ENCODE peak calls at places on chromosomes 5 and 9, in five cellular contexts. X is ovary, U is neural progenitor cell, L is ascending aorta, B is astrocyte. T is an unnamed sample.

GRCh38 chr9:28234899-28235277 is 661.6 kb upstream of the C9orf72 start:
- DNase-seq in X (no peak), U (no peak), L (no peak), B (peak; percentile 79), T (no peak)

GRCh38 chr9:83633676-83634075 is 10.7 kb downstream of the IDNK start:
- DNase-seq in X (no peak), U (no peak), L (no peak), B (no peak), T (no peak)

GRCh38 chr5:107337281-107337680 is 333.5 kb downstream of the EFNA5 start:
- DNase-seq in X (no peak), U (no peak), L (no peak), B (peak; percentile 20), T (no peak)

GRCh38 chr5:119966028-119966427 is 336.7 kb downstream of the FAM170A start:
- DNase-seq in X (no peak), U (no peak), L (no peak), B (no peak), T (no peak)

GRCh38 chr9:116087246-116087645 is 66.3 kb upstream of the PAPPA start:
- DNase-seq in X (no peak), U (peak; percentile 18), L (peak; percentile 19), B (peak; percentile 90), T (peak; percentile 2)

GRCh38 chr5:126676195-126676624 is 75.5 kb downstream of the PHAX start:
- DNase-seq in X (peak; percentile 19), U (peak; percentile 68), L (no peak), B (peak; percentile 35), T (no peak)

GRCh38 chr5:153496835-153497234 is 6.4 kb downstream of the GRIA1 start:
- DNase-seq in X (no peak), U (peak; percentile 39), L (no peak), B (no peak), T (no peak)

GRCh38 chr5:173232499-173233346 is 2.3 kb downstream of the NKX2-5 start:
- DNase-seq in X (no peak), U (peak; percentile 73), L (no peak), B (no peak), T (no peak)

GRCh38 chr5:5026407-5026780 is 113.7 kb upstream of the ADAMTS16 start:
- DNase-seq in X (no peak), U (no peak), L (no peak), B (no peak), T (no peak)

GRCh38 chr5:65883461-65883860 is 42.9 kb upstream of the ERBIN start:
- DNase-seq in X (no peak), U (no peak), L (no peak), B (no peak), T (no peak)

GRCh38 chr5:173242675-173243085 is 7.7 kb upstream of the NKX2-5 start:
- DNase-seq in X (no peak), U (peak; percentile 75), L (no peak), B (no peak), T (no peak)

GRCh38 chr5:59123595-59124561 is 541.0 kb downstream of the RAB3C start:
- DNase-seq in X (no peak), U (peak; percentile 11), L (no peak), B (no peak), T (no peak)

GRCh38 chr5:98769256-98770157 is 4.0 kb upstream of the RGMB start:
- DNase-seq in X (peak; percentile 20), U (peak; percentile 77), L (no peak), B (peak; percentile 67), T (no peak)

GRCh38 chr5:98765815-98766214 is 7.6 kb upstream of the RGMB start:
- DNase-seq in X (no peak), U (no peak), L (no peak), B (no peak), T (no peak)

GRCh38 chr5:98769006-98769255 is 4.5 kb upstream of the RGMB start:
- DNase-seq in X (peak; percentile 32), U (peak; percentile 91), L (no peak), B (no peak), T (no peak)

GRCh38 chr5:98768160-98769005 is 5.1 kb upstream of the RGMB start:
- DNase-seq in X (peak; percentile 39), U (peak; percentile 90), L (no peak), B (peak; percentile 44), T (no peak)

DNA sequence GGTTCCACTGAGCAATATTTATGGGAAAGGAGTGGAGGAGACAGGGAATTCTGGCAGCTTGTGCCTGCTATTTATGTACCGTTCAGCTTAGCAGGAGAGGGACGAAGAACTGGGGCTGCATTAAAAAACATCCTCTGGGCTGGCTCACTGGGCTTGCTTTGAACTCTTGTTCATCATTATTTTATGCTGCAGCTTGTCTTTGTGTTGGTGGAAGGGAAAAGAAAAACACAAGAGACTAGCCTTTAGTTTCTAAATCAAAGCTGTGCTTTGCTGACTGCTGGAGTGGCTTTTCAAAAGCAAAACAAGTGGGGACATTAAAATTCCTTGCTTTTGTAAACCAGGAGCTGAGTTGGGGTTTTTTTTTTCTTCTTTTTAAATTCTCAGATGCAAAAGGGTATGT is 5.9 kb upstream of the RGMB start:
- DNase-seq in X (no peak), U (peak; percentile 34), L (no peak), B (no peak), T (no peak)
- H3K4me3 ChIP-seq in X (no peak overlapping the region), U (peak overlapping the region; percentile 89), L (no peak overlapping the region), B (no peak overlapping the region), T (peak overlapping the region; percentile 81)

DNA sequence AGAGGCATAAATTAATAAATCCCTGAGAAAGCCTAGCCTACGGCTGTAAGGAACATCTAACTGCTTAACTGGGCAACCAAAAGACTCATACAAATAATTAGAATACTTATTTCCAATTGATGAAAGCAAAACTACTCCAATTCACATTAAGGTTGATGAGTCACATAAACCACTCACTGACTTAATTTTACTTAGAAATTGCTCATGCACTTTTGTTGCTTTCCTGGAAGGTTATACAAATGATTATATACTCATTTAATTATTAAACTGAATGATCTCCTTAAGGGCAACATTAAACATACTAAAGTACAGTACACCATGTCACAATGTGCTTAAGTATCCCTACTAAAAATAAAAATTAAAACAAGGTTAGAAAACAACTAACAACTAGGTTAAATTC is 101.8 kb downstream of the NFIB start:
- DNase-seq in X (no peak), U (no peak), L (no peak), B (peak; percentile 83), T (no peak)
- H3K4me1 ChIP-seq in X (peaks cover 2% of the 10 kb centered on the region), U (peaks cover 4% of the 10 kb centered on the region), L (no peaks in the 10 kb centered on the region), B (peaks cover 24% of the 10 kb centered on the region), T (peaks cover 21% of the 10 kb centered on the region)

DNA sequence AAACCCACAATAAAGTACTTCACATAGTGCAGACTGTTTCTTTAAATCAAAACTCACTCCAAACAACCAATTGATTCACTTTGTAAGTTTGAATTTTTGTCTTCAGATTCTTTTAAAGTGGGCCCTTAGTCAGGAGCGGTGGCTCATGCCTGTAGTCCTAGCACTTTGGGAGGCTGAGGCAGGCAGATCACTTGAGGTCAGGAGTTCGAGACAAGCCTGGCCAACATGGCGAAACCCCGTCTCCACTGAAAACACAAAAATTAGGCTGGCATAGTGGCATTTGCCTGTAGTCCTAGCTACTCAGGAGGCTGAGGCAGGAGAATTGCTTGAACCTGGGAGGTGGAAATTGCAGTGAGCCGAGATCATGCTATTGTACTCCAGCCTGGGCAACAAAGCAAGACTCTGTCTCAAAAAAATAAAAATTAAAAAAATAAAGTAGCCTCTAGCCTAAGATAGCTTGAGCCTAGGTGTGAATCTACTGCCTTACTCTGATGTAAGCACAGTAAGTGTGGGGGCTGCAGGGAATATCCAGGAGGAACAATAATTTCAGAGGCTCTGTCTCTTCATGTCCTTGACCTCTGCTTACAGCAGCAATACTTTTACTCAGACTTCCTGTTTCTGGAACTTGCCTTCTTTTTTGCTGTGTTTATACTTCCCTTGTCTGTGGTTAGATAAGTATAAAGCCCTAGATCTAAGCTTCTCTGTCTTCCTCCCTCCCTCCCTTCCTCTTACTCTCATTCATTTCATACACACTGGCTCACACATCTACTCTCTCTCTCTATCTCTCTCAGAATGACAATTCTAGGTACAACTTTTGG is at the start of gene IL7R:
- DNase-seq in X (no peak), U (no peak), L (no peak), B (peak; percentile 67), T (no peak)
- H3K4me3 ChIP-seq in X (no peak within 1 kb of the TSS), U (no peak within 1 kb of the TSS), L (no peak within 1 kb of the TSS), B (peak within 1 kb of the TSS; percentile 19), T (peak within 1 kb of the TSS; percentile 25)

GRCh38 chr5:132100672-132101261 is 27.2 kb downstream of the CSF2 start:
- DNase-seq in X (no peak), U (no peak), L (no peak), B (no peak), T (no peak)

GRCh38 chr5:132102944-132103343 is 29.4 kb downstream of the CSF2 start:
- DNase-seq in X (no peak), U (no peak), L (no peak), B (no peak), T (no peak)

GRCh38 chr5:132103380-132103951 is 29.9 kb downstream of the CSF2 start:
- DNase-seq in X (peak; percentile 17), U (no peak), L (peak; percentile 70), B (peak; percentile 93), T (peak; percentile 85)

GRCh38 chr5:132101385-132101880 is 27.8 kb downstream of the CSF2 start:
- DNase-seq in X (no peak), U (no peak), L (no peak), B (no peak), T (no peak)

GRCh38 chr5:132102101-132102701 is 28.6 kb downstream of the CSF2 start:
- DNase-seq in X (no peak), U (no peak), L (no peak), B (peak; percentile 75), T (no peak)
- H3K4me1 ChIP-seq in X (no peaks in the 10 kb centered on the region), U (no peaks in the 10 kb centered on the region), L (peaks cover 9% of the 10 kb centered on the region), B (peaks cover 43% of the 10 kb centered on the region), T (peaks cover 17% of the 10 kb centered on the region)

T was measured in thoracic aorta.